ENCODE peak calls at places on chromosomes 13 and 19, in five cellular contexts. L is spleen, U is tibial nerve, J is stomach, I is Peyer's patch. S is an unnamed sample. For H3K27me3, the result is how much of the 10 kb centered on the place peaks cover.

GRCh38 chr19:5337886-5338595 is 2.6 kb downstream of the PTPRS start:
- DNase-seq in L (no peak), J (no peak), U (no peak), I (no peak), S (no peak)

GRCh38 chr13:45315520-45316167 is 25.3 kb downstream of the TPT1 start:
- DNase-seq in U (no peak), I (no peak), J (no peak), L (no peak), S (no peak)

GRCh38 chr19:48757089-48757675 is 1.9 kb downstream of the FGF21 start:
- DNase-seq in L (no peak), U (no peak), J (no peak), I (no peak), S (peak)

GRCh38 chr13:76903544-76904162 is 17.4 kb upstream of the KCTD12 start:
- DNase-seq in U (peak), I (peak), J (peak), L (peak), S (peak)

GRCh38 chr13:38850868-38851626 is 139.6 kb downstream of the STOML3 start:
- DNase-seq in J (no peak), L (no peak), U (no peak), I (no peak), S (no peak)

GRCh38 chr13:32125221-32125621 is 93.6 kb downstream of the FRY start:
- DNase-seq in L (no peak), J (no peak), I (no peak), U (peak), S (no peak)

GRCh38 chr13:26480246-26480855 is 77.1 kb upstream of the WASF3 start:
- DNase-seq in L (no peak), I (no peak), U (no peak), J (no peak), S (no peak)

GRCh38 chr13:29497137-29497654 is 98.3 kb downstream of the SLC7A1 start:
- DNase-seq in J (no peak), I (no peak), L (peak), U (no peak), S (peak)

GRCh38 chr19:18768046-18768771 is 22.9 kb downstream of the COMP start:
- DNase-seq in L (no peak), U (no peak), J (no peak), I (no peak), S (no peak)

GRCh38 chr19:40367577-40368434 is 19.3 kb downstream of the PLD3 start:
- DNase-seq in I (no peak), J (no peak), U (no peak), L (no peak), S (no peak)

GRCh38 chr13:26838821-26839220 is 78.2 kb upstream of the GPR12 start:
- DNase-seq in I (no peak), U (no peak), J (no peak), L (no peak), S (no peak)

GRCh38 chr13:21048901-21049655 is 12.3 kb downstream of the LATS2 start:
- DNase-seq in J (no peak), I (no peak), U (no peak), L (no peak), S (no peak)

GRCh38 chr19:50155520-50156109 is 7.5 kb downstream of the IZUMO2 start:
- DNase-seq in I (no peak), J (no peak), U (no peak), L (no peak), S (no peak)

GRCh38 chr13:113786262-113786841 is 27.3 kb downstream of the TMEM255B start:
- DNase-seq in J (peak), L (peak), I (no peak), U (no peak), S (no peak)

GRCh38 chr19:7783991-7784421 is 21.0 kb downstream of the CLEC4M start:
- DNase-seq in J (no peak), I (no peak), U (peak), L (peak), S (peak)

GRCh38 chr19:44576843-44577565 is 36.4 kb upstream of the IGSF23 start:
- DNase-seq in U (no peak), L (no peak), J (peak), I (no peak), S (peak)

GRCh38 chr13:95540848-95541247 is 11.7 kb upstream of the CLDN10 start:
- DNase-seq in U (no peak), I (no peak), L (no peak), J (no peak), S (peak)

GRCh38 chr13:99415851-99416331 is 85.4 kb upstream of the TM9SF2 start:
- DNase-seq in J (no peak), I (no peak), U (no peak), L (no peak), S (no peak)

GRCh38 chr13:76438050-76438449 is 448.2 kb downstream of the KCTD12 start:
- DNase-seq in L (no peak), J (no peak), U (no peak), I (no peak), S (no peak)

GRCh38 chr13:95546919-95547318 is 5.6 kb upstream of the CLDN10 start:
- DNase-seq in L (no peak), I (no peak), U (no peak), J (no peak), S (no peak)

GRCh38 chr13:74825170-74825948 is 656.6 kb downstream of the TBC1D4 start:
- DNase-seq in U (no peak), L (no peak), I (no peak), J (no peak), S (no peak)

GRCh38 chr19:35977446-35978222 is 17.4 kb upstream of the SDHAF1 start:
- DNase-seq in U (no peak), J (no peak), I (no peak), L (no peak), S (no peak)

GRCh38 chr13:36950920-36951319 is 30.9 kb upstream of the SMAD9 start:
- DNase-seq in L (no peak), J (no peak), I (no peak), U (no peak), S (no peak)

GRCh38 chr19:4730740-4731171 is 7.1 kb upstream of the DPP9 start:
- DNase-seq in I (peak), U (no peak), J (no peak), L (no peak), S (no peak)

GRCh38 chr19:51365211-51366049 is 758 bp downstream of the ETFB start:
- DNase-seq in U (peak), I (no peak), L (no peak), J (peak), S (peak)

GRCh38 chr13:50401721-50402510 is 386.7 kb downstream of the KCNRG start:
- DNase-seq in L (no peak), J (no peak), U (no peak), I (no peak), S (no peak)

GRCh38 chr13:109246001-109246400 is 540.4 kb downstream of the IRS2 start:
- DNase-seq in I (no peak), J (no peak), U (no peak), L (no peak), S (no peak)

GRCh38 chr19:1262687-1263123 is 6.4 kb upstream of the CIRBP start:
- DNase-seq in L (peak), U (no peak), J (no peak), I (no peak), S (no peak)
- H3K4me3 ChIP-seq in L (peak), U (no peak), J (no peak), I (peak), S (no peak)

DNA sequence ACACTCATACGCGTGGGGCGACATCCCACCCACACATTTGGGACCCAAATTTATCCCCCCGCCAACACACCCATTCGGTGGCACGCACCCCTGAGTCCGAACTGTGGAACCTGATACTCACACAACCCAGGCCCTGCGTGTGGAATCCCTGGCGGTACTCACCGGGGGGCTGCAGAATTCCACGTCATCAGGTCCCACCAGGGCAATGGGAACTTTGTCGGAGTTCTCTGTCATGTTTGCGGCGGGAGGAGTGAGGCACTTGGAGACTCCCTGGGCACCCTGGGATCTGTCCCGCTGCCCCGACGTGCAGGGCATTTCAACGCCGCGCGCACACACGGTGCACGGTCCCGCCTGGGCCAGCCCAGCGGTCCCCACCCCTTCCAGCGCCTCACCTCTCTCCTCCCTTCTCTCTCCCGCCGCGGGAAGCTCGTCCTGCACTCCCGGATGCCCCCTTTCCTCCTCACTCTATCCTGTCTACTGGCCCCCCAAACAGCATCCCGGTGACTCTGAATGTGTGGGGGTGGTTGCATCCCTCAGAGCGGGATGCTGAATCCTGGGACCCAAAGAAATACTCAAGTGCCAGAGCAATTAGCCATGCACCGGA is at the start of gene CNMD:
- DNase-seq in U (no peak), L (no peak), J (no peak), I (no peak), S (no peak)
- H3K27me3 ChIP-seq in U (under half), L (under half), J (half or more), I (under half), S (under half)

DNA sequence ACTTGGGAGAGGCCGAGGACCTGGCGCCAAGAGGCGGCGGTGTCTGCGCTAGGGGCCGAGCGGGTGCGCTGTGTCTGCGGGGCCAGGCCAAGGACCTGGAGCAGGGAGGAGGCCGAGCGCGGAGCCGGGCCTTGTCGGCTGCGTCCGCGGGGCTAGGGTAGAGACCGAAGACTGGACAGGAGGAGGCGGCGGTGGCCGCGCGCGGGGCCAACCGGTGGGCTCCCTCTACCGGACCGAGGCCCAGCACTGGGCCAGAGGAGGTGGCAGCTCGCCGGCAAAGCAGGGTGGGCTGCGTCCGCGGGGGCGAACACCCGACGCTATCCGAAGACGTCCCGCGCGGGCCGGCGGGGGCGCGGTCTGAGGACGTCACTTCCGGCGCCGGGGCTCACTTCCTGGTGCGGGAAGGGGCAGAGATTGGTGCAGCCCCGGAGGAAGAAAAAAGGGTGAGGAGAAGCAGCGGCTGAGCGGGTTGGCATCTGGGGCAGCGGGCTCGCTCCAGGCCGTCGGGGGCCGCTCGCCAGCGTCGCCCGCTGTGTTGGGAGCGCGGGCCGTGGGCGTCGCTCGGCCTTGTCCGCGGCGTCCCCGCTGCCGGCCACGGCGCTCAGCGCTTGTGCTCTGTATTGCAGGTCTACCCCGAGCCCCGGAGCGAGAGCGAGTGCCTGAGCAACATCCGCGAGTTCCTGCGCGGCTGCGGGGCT is 38.3 kb downstream of the ARHGEF7 start:
- DNase-seq in I (peak), L (peak), J (peak), U (peak), S (peak)
- TF ChIP-seq POLR2A in I (peak), L (peak), J (no peak), U (peak), S (peak)

GRCh38 chr13:106562301-106562700 is 5.6 kb downstream of the ARGLU1 start:
- DNase-seq in I (no peak), U (no peak), J (no peak), L (no peak), S (no peak)

GRCh38 chr13:106560791-106561190 is 7.1 kb downstream of the ARGLU1 start:
- DNase-seq in I (no peak), L (no peak), J (no peak), U (no peak), S (no peak)

GRCh38 chr13:106565127-106565775 is 2.7 kb downstream of the ARGLU1 start:
- DNase-seq in J (no peak), L (no peak), U (no peak), I (no peak), S (no peak)

GRCh38 chr13:106558527-106558926 is 9.4 kb downstream of the ARGLU1 start:
- DNase-seq in J (no peak), U (no peak), L (no peak), I (no peak), S (no peak)

DNA sequence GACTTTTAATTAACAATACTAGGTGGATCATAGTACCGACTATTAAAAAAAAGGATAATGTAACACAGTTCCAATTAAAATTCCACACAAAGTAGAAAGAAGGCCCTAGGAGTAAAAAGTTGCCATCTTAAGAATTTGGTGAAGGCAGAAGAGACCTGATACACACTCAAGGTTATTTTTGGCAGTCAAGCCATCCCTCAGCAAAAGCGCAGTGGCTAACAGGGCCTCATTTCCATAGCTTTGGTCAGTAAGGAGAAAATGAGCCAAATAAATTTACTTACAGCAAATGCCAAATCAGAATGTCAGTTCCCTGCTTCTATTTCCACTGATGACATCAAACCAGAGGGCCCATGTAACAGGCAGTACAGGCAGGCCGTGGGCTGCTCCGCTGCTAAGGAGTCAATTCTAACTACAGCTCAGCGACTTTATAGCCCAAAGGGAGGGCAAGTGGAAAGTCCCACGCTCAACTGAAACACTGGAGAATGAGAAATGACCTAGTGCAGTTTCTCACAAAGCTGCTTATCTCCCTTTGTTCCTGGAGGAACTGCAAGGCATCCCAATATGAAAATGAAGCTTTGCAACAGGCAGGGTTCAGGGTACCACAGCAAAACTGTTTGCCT is 6.3 kb downstream of the ARGLU1 start:
- DNase-seq in U (no peak), I (no peak), L (no peak), J (no peak), S (no peak)
- H3K4me3 ChIP-seq in U (no peak), I (no peak), L (no peak), J (no peak), S (no peak)

GRCh38 chr19:3372413-3372812 is 6.0 kb downstream of the NFIC start:
- DNase-seq in L (no peak), U (no peak), J (no peak), I (no peak), S (peak)
- H3K27me3 ChIP-seq in L (under half), U (under half), J (under half), I (under half), S (under half)